ENCODE peak calls at places on chromosomes 7 and 10, in five cellular contexts. V, W, Q, N and L are unnamed samples.

GRCh38 chr10:120492366-120492765 is 35.3 kb downstream of the PLPP4 start:
- DNase-seq in V (no peak), W (no peak), Q (no peak), N (no peak), L (no peak)

GRCh38 chr7:30984359-30985107 is 20.8 kb downstream of the GHRHR start:
- DNase-seq in V (no peak), W (no peak), Q (peak), N (peak), L (peak)

GRCh38 chr10:117946525-117947070 is 100.1 kb downstream of the RAB11FIP2 start:
- DNase-seq in V (no peak), W (no peak), Q (peak), N (no peak), L (no peak)

GRCh38 chr10:17544465-17544864 is 72.7 kb downstream of the HACD1 start:
- DNase-seq in V (no peak), W (no peak), Q (no peak), N (no peak), L (no peak)

GRCh38 chr7:141071260-141071854 is 2.5 kb upstream of the TMEM178B start:
- DNase-seq in V (peak), W (no peak), Q (peak), N (no peak), L (peak)

GRCh38 chr10:24603333-24603732 is 120.4 kb downstream of the ARHGAP21 start:
- DNase-seq in V (no peak), W (no peak), Q (no peak), N (no peak), L (no peak)

GRCh38 chr10:127977368-127978009 is 70.6 kb downstream of the PTPRE start:
- DNase-seq in V (peak), W (no peak), Q (no peak), N (peak), L (no peak)

GRCh38 chr10:105974803-105975456 is 1189.6 kb downstream of the SORCS1 start:
- DNase-seq in V (peak), W (no peak), Q (no peak), N (no peak), L (no peak)

GRCh38 chr7:25775570-25775969 is 376.4 kb upstream of the NFE2L3 start:
- DNase-seq in V (no peak), W (no peak), Q (no peak), N (no peak), L (no peak)

GRCh38 chr7:25776737-25777109 is 375.3 kb upstream of the NFE2L3 start:
- DNase-seq in V (no peak), W (no peak), Q (no peak), N (no peak), L (no peak)

GRCh38 chr7:25772802-25773201 is 379.2 kb upstream of the NFE2L3 start:
- DNase-seq in V (no peak), W (no peak), Q (no peak), N (no peak), L (no peak)

GRCh38 chr7:25775999-25776736 is 375.8 kb upstream of the NFE2L3 start:
- DNase-seq in V (peak), W (no peak), Q (no peak), N (no peak), L (no peak)

DNA sequence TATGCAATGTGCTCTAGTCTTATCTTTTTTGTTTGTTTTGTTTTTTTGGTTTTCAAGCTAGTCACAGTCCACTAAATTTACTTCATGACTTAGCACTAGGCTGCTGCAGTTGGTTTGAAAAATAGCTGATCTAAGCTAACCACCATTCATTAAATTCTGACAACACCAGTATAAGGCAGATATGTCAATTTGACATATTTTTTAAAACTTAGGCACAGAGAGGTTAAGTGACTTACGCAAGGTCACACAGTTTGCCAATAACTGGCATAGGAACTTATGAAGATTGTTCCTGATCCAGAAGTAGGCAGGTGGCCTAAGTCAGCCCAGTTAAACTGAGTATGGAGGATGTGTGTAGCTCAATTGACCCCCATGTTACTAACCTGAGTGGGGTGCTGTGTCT is 377.3 kb upstream of the NFE2L3 start:
- DNase-seq in V (no peak), W (no peak), Q (no peak), N (no peak), L (no peak)
- H3K4me3 ChIP-seq in V (no peak), W (no peak), Q (no peak), N (no peak), L (no peak)

GRCh38 chr7:2522780-2523433 is 3.3 kb downstream of the LFNG start:
- DNase-seq in V (no peak), W (no peak), Q (peak), N (peak), L (peak)

GRCh38 chr7:2524808-2525140 is 5.2 kb downstream of the LFNG start:
- DNase-seq in V (no peak), W (no peak), Q (no peak), N (no peak), L (peak)

GRCh38 chr7:2525161-2525930 is 5.8 kb downstream of the LFNG start:
- DNase-seq in V (no peak), W (no peak), Q (no peak), N (peak), L (no peak)

GRCh38 chr7:2523461-2523905 is 3.9 kb downstream of the LFNG start:
- DNase-seq in V (no peak), W (no peak), Q (no peak), N (peak), L (no peak)

DNA sequence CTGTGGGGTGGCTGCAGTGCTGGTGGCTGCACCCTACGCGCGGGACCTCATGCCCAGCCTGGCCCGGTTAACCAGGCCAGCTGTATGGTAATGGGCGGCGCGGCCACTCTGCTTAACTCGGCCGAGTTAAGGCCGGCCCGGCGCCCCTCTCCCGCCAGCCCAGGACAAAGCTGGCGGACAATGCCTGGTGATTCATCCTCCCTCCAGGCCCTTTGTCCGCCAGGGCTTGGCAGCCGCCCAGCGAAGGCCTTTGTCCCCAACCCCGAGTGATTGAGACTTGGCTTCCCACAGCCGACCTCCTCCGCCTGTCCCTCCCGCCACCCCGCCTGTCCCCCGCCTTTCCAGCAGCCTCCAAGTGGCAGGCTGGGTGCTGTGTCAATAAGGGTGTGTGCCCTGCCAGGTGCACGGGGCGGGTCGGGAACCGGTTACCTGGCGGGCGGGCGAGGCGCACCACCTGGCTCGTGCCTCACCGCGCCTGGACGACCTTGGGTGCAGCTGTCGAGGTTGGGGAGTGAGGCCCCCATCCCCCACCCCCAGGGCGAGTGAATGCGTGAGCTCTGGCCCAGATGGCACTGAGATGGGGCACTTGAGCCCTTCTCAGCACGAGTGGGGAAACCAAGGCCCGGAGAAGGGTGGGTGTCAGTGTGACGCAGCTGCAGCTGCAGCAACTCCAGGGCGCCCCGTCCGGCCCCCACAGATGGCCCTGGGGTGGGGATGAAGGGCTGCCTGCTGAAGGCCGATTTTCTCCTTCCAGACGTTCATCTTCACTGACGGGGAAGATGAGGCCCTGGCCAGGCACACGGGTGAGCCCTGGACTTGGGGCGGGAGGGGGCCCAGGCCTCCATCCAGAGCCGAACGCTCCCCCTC is 4.6 kb downstream of the LFNG start:
- DNase-seq in V (peak), W (no peak), Q (peak), N (peak), L (peak)
- H3K4me3 ChIP-seq in V (peak), W (peak), Q (peak), N (no peak), L (peak)

GRCh38 chr10:92591550-92592140 is 1.3 kb upstream of the KIF11 start:
- DNase-seq in V (peak), W (peak), Q (peak), N (peak), L (peak)
- H3K4me3 ChIP-seq in V (peak), W (peak), Q (peak), N (peak), L (peak)

DNA sequence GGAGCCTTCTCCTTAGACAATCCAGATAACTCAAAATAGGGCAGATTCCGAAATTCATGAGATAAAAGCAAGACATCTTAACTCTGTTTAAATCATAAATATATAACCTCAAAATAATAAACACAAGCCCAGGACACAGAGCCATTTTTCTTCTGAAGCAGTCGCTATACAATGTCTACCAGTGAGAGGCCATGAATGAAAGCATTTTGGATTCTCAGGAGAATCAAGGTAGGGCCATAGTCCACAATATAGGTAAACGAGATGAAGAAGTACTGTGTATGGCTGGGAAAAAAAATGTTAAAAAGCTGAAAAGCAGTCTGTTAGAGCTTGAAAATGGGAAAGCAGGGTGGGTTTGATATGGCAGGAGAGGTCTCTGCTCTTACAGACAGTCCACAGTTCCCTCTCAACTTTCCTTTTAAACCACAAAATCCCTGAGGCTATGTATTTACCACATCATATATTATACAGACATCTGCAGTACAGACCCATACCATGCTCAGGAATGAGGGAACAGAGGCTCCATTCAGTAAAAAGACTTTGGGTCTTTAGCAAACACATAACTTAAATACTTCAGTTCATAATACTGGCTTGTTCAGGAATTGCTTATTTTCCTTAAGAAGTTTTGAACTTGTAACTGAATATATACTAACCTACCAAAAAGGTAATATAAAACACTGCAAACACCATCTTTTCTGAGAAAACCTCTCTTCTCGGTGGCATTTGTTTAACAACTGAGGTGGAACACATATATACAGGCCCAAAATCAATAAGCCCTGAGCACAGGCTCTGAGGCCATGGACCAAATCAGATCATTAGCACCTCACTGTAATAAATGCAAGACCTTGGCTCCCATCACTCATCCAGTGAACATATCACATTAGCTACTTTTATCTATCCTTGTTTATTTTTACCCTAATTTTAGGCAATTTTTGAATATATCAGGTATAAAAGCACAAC is 109.3 kb downstream of the SORBS1 start:
- DNase-seq in V (no peak), W (no peak), Q (no peak), N (no peak), L (no peak)
- H3K4me3 ChIP-seq in V (no peak), W (no peak), Q (no peak), N (no peak), L (no peak)